ENCODE peak calls at places on chromosomes 7 and 10, in six cellular contexts. Z, F, O, D, L and V are unnamed samples.
A peak's percentile ranks its signal among the peaks of the same experiment; 100 is the strongest.

GRCh38 chr10:71279590-71280170 is 39.4 kb upstream of the SLC29A3 start:
- DNase-seq in Z (no peak), F (no peak), O (no peak), D (no peak), L (no peak), V (no peak)

GRCh38 chr7:39882148-39882784 is 67.8 kb upstream of the CDK13 start:
- DNase-seq in Z (no peak), F (no peak), O (no peak), D (peak; percentile 53), L (no peak), V (no peak)

GRCh38 chr10:18279202-18279601 is 139.0 kb downstream of the CACNB2 start:
- DNase-seq in Z (peak; percentile 61), F (no peak), O (no peak), D (no peak), L (no peak), V (no peak)

GRCh38 chr7:8305625-8306388 is 43.8 kb upstream of the ICA1 start:
- DNase-seq in Z (no peak), F (no peak), O (no peak), D (peak; percentile 67), L (no peak), V (no peak)

GRCh38 chr10:75122505-75122904 is 11.0 kb downstream of the SAMD8 start:
- DNase-seq in Z (no peak), F (no peak), O (no peak), D (no peak), L (no peak), V (no peak)

GRCh38 chr10:52440612-52441285 is 126.7 kb downstream of the DKK1 start:
- DNase-seq in Z (no peak), F (no peak), O (peak; percentile 33), D (no peak), L (no peak), V (no peak)

GRCh38 chr10:45404087-45404769 is 30.2 kb downstream of the ALOX5 start:
- DNase-seq in Z (no peak), F (no peak), O (no peak), D (peak; percentile 22), L (no peak), V (no peak)

GRCh38 chr10:26746111-26746510 is 48.6 kb downstream of the PDSS1 start:
- DNase-seq in Z (no peak), F (no peak), O (no peak), D (no peak), L (no peak), V (no peak)

GRCh38 chr10:125146791-125147604 is 13.4 kb downstream of the CTBP2 start:
- DNase-seq in Z (peak; percentile 65), F (no peak), O (peak; percentile 26), D (peak; percentile 87), L (no peak), V (peak; percentile 63)

GRCh38 chr10:119802068-119802538 is 70.5 kb downstream of the MCMBP start:
- DNase-seq in Z (peak; percentile 41), F (no peak), O (no peak), D (peak; percentile 38), L (no peak), V (no peak)

GRCh38 chr7:19369182-19369581 is 224.0 kb upstream of the FERD3L start:
- DNase-seq in Z (no peak), F (no peak), O (no peak), D (no peak), L (no peak), V (no peak)

GRCh38 chr7:23298141-23298851 is 843 bp upstream of the MALSU1 start:
- DNase-seq in Z (peak; percentile 72), F (no peak), O (no peak), D (peak; percentile 45), L (no peak), V (no peak)

GRCh38 chr10:69914373-69915268 is 112.9 kb downstream of the COL13A1 start:
- DNase-seq in Z (peak; percentile 65), F (peak; percentile 84), O (peak; percentile 82), D (peak; percentile 62), L (peak; percentile 27), V (peak; percentile 71)

GRCh38 chr10:7133270-7133669 is 277.6 kb downstream of the SFMBT2 start:
- DNase-seq in Z (no peak), F (no peak), O (no peak), D (no peak), L (no peak), V (no peak)

GRCh38 chr10:119461923-119462322 is 80.6 kb downstream of the RGS10 start:
- DNase-seq in Z (no peak), F (no peak), O (no peak), D (peak; percentile 70), L (no peak), V (no peak)

GRCh38 chr10:119416855-119417254 is 125.7 kb downstream of the RGS10 start:
- DNase-seq in Z (peak; percentile 60), F (peak; percentile 52), O (peak; percentile 80), D (peak; percentile 46), L (peak; percentile 36), V (peak; percentile 69)

GRCh38 chr7:55571534-55572377 is 546 bp downstream of the VOPP1 start:
- DNase-seq in Z (peak; percentile 22), F (peak; percentile 59), O (peak; percentile 59), D (peak; percentile 57), L (no peak), V (peak; percentile 63)

GRCh38 chr10:95814011-95814727 is 58.2 kb downstream of the ENTPD1 start:
- DNase-seq in Z (peak; percentile 89), F (no peak), O (no peak), D (peak; percentile 44), L (no peak), V (peak; percentile 90)

GRCh38 chr10:123502983-123503382 is 163.2 kb upstream of the GPR26 start:
- DNase-seq in Z (no peak), F (no peak), O (no peak), D (no peak), L (no peak), V (no peak)

GRCh38 chr10:123573236-123574147 is 92.7 kb upstream of the GPR26 start:
- DNase-seq in Z (no peak), F (peak; percentile 44), O (peak; percentile 92), D (peak; percentile 83), L (peak; percentile 73), V (no peak)

GRCh38 chr10:12849351-12850181 is 151.9 kb downstream of the CCDC3 start:
- DNase-seq in Z (no peak), F (no peak), O (no peak), D (no peak), L (no peak), V (no peak)

GRCh38 chr7:45978010-45978681 is 57.1 kb upstream of the IGFBP3 start:
- DNase-seq in Z (peak; percentile 99), F (peak; percentile 21), O (peak; percentile 57), D (peak; percentile 98), L (peak; percentile 41), V (peak; percentile 98)

GRCh38 chr10:130171196-130171595 is 35.0 kb downstream of the GLRX3 start:
- DNase-seq in Z (no peak), F (no peak), O (no peak), D (no peak), L (no peak), V (peak; percentile 55)

GRCh38 chr10:70779088-70779487 is 6.1 kb downstream of the TBATA start:
- DNase-seq in Z (no peak), F (no peak), O (no peak), D (no peak), L (no peak), V (no peak)

GRCh38 chr7:157432541-157432956 is 95.7 kb downstream of the DNAJB6 start:
- DNase-seq in Z (peak; percentile 68), F (peak; percentile 38), O (peak; percentile 96), D (peak; percentile 29), L (peak; percentile 62), V (peak; percentile 50)

GRCh38 chr7:151351027-151351426 is 9.4 kb downstream of the NUB1 start:
- DNase-seq in Z (no peak), F (no peak), O (peak; percentile 54), D (peak; percentile 28), L (no peak), V (no peak)

GRCh38 chr7:636396-636795 is 90.1 kb upstream of the DNAAF5 start:
- DNase-seq in Z (no peak), F (no peak), O (no peak), D (peak; percentile 38), L (no peak), V (peak; percentile 38)

GRCh38 chr10:8054498-8055407 is at the start of gene GATA3:
- DNase-seq in Z (peak; percentile 34), F (peak; percentile 56), O (peak; percentile 82), D (peak; percentile 97), L (no peak), V (peak; percentile 92)

GRCh38 chr7:81264116-81264515 is 345.3 kb upstream of the SEMA3C start:
- DNase-seq in Z (no peak), F (no peak), O (no peak), D (no peak), L (no peak), V (no peak)

GRCh38 chr7:148915211-148915610 is 31.1 kb upstream of the EZH2 start:
- DNase-seq in Z (no peak), F (no peak), O (no peak), D (no peak), L (no peak), V (no peak)

GRCh38 chr7:127361736-127362135 is 30.8 kb downstream of the ZNF800 start:
- DNase-seq in Z (no peak), F (no peak), O (no peak), D (no peak), L (no peak), V (no peak)

GRCh38 chr7:127353897-127354296 is 38.6 kb downstream of the ZNF800 start:
- DNase-seq in Z (no peak), F (no peak), O (no peak), D (no peak), L (no peak), V (no peak)

GRCh38 chr7:127362364-127363027 is 30.0 kb downstream of the ZNF800 start:
- DNase-seq in Z (no peak), F (no peak), O (no peak), D (no peak), L (no peak), V (no peak)

DNA sequence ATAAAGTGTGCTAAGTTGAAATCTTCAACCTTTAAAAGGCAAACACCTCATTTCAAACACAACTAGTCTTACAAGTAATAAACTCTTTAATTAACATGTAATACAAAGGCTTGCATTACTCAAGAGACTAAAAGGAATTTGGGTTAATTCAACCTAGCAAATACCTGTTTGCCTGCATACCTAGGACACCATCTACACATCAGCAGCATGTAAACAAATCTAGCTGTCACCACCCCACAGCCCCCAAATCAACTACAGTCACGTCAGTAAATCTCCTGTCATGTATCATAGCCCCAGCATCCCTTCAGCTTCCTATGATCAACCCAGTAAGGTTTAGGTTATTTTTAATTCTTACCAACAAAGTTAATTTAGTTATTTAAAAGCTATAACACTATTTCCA is 33.5 kb downstream of the ZNF800 start:
- DNase-seq in Z (no peak), F (no peak), O (no peak), D (peak; percentile 71), L (no peak), V (no peak)
- H2BK120ac ChIP-seq in Z (no peak overlapping the region), F (no peak overlapping the region), O (no peak overlapping the region), D (no peak overlapping the region), L (no peak overlapping the region), V (no peak overlapping the region)

GRCh38 chr7:64131696-64132095 is 75.3 kb upstream of the ZNF735 start:
- DNase-seq in Z (no peak), F (no peak), O (no peak), D (no peak), L (no peak), V (no peak)
- H4K91ac ChIP-seq in Z (no peak overlapping the region), F (no peak overlapping the region), O (no peak overlapping the region), D (no peak overlapping the region), L (no peak overlapping the region), V (no peak overlapping the region)

GRCh38 chr7:147173883-147174282 is 1057.3 kb downstream of the CNTNAP2 start:
- DNase-seq in Z (no peak), F (no peak), O (no peak), D (no peak), L (no peak), V (no peak)
- H3K18ac ChIP-seq in Z (no peak overlapping the region), F (no peak overlapping the region), O (no peak overlapping the region), D (no peak overlapping the region), L (no peak overlapping the region), V (no peak overlapping the region)

GRCh38 chr7:69598487-69599148 is 343 bp downstream of the AUTS2 start:
- DNase-seq in Z (no peak), F (peak; percentile 49), O (no peak), D (no peak), L (no peak), V (no peak)
- H2BK120ac ChIP-seq in Z (no peak overlapping the region), F (peak overlapping the region; percentile 72), O (no peak overlapping the region), D (peak overlapping the region; percentile 94), L (no peak overlapping the region), V (no peak overlapping the region)